ENCODE peak calls at places on chromosomes 4 and X, in eight cellular contexts. Q is Peyer's patch; D is uterus; L is CD8-positive, alpha-beta T cell; M is sigmoid colon; H is lung; A is right atrium auricular region; C is mammary epithelial cell. I is an unnamed sample. For H3K27me3, the result is how much of the 10 kb centered on the place peaks cover.

GRCh38 chrX:154458116-154458953 is at the start of gene PLXNA3:
- DNase-seq in A (no peak), Q (peak), H (no peak), L (peak), M (no peak), D (no peak), C (no peak), I (no peak)

GRCh38 chr4:185467991-185468390 is 3.5 kb downstream of the CCDC110 start:
- DNase-seq in Q (no peak), H (no peak), A (no peak), L (no peak), C (no peak), M (no peak), D (no peak), I (no peak)

GRCh38 chr4:137370206-137370633 is 162.1 kb downstream of the PCDH18 start:
- DNase-seq in H (no peak), A (no peak), L (no peak), M (no peak), Q (no peak), D (no peak), C (peak), I (no peak)

GRCh38 chrX:54807524-54808108 is at the start of gene MAGED2:
- DNase-seq in A (no peak), C (no peak), H (no peak), D (peak), L (peak), M (no peak), Q (peak), I (no peak)

GRCh38 chr4:168630445-168631187 is 133.8 kb downstream of the PALLD start:
- DNase-seq in Q (no peak), A (no peak), H (no peak), M (no peak), C (peak), L (no peak), D (no peak), I (no peak)

GRCh38 chr4:128649575-128650205 is 159.8 kb upstream of the JADE1 start:
- DNase-seq in A (no peak), L (no peak), Q (peak), M (no peak), D (no peak), C (peak), H (no peak), I (no peak)

GRCh38 chr4:136078971-136079370 is 1453.3 kb downstream of the PCDH18 start:
- DNase-seq in H (no peak), L (no peak), D (no peak), A (no peak), C (peak), Q (no peak), M (no peak), I (no peak)

GRCh38 chrX:134174859-134175258 is 62.1 kb upstream of the CCDC160 start:
- DNase-seq in L (no peak), D (no peak), Q (no peak), M (no peak), H (no peak), C (no peak), A (no peak), I (no peak)

GRCh38 chrX:118520206-118520857 is 24.7 kb downstream of the DOCK11 start:
- DNase-seq in L (no peak), C (peak), Q (no peak), M (no peak), D (no peak), H (no peak), A (no peak), I (no peak)

GRCh38 chr4:156963419-156963818 is 8.2 kb downstream of the PDGFC start:
- DNase-seq in C (no peak), D (no peak), H (no peak), A (no peak), Q (no peak), M (no peak), L (no peak), I (no peak)
- H3K27me3 ChIP-seq in C (under half), D (under half), H (under half), A (under half), Q (under half), M (under half), L (under half), I (under half)

GRCh38 chr4:26432419-26432818 is 57.9 kb downstream of the CCKAR start:
- DNase-seq in L (no peak), H (no peak), M (no peak), D (no peak), A (no peak), C (no peak), Q (no peak), I (no peak)
- H3K27me3 ChIP-seq in L (under half), H (under half), M (under half), D (under half), A (under half), C (under half), Q (under half), I (under half)

GRCh38 chr4:148052448-148052847 is 320.6 kb downstream of the ARHGAP10 start:
- DNase-seq in M (no peak), Q (no peak), D (no peak), A (no peak), C (no peak), L (no peak), H (no peak), I (no peak)

GRCh38 chr4:148054275-148054674 is 322.4 kb downstream of the ARHGAP10 start:
- DNase-seq in M (no peak), D (no peak), Q (no peak), A (no peak), L (no peak), C (no peak), H (no peak), I (no peak)

GRCh38 chr4:148053298-148054003 is 321.6 kb downstream of the ARHGAP10 start:
- DNase-seq in A (no peak), C (no peak), H (no peak), Q (no peak), L (no peak), D (no peak), M (no peak), I (no peak)

GRCh38 chr4:148055844-148056243 is 324.0 kb downstream of the ARHGAP10 start:
- DNase-seq in L (no peak), A (no peak), M (no peak), C (no peak), D (no peak), H (no peak), Q (no peak), I (no peak)

GRCh38 chr4:148051403-148051802 is 319.5 kb downstream of the ARHGAP10 start:
- DNase-seq in L (no peak), H (no peak), C (no peak), D (no peak), A (no peak), Q (no peak), M (no peak), I (no peak)
- H3K27me3 ChIP-seq in L (under half), H (under half), C (under half), D (under half), A (under half), Q (under half), M (under half), I (under half)

GRCh38 chr4:2417196-2417764 is 1.2 kb downstream of the ZFYVE28 start:
- DNase-seq in M (no peak), H (no peak), L (no peak), Q (no peak), D (no peak), C (no peak), A (no peak), I (no peak)
- H3K27me3 ChIP-seq in M (under half), H (under half), L (under half), Q (under half), D (under half), C (under half), A (under half), I (under half)

DNA sequence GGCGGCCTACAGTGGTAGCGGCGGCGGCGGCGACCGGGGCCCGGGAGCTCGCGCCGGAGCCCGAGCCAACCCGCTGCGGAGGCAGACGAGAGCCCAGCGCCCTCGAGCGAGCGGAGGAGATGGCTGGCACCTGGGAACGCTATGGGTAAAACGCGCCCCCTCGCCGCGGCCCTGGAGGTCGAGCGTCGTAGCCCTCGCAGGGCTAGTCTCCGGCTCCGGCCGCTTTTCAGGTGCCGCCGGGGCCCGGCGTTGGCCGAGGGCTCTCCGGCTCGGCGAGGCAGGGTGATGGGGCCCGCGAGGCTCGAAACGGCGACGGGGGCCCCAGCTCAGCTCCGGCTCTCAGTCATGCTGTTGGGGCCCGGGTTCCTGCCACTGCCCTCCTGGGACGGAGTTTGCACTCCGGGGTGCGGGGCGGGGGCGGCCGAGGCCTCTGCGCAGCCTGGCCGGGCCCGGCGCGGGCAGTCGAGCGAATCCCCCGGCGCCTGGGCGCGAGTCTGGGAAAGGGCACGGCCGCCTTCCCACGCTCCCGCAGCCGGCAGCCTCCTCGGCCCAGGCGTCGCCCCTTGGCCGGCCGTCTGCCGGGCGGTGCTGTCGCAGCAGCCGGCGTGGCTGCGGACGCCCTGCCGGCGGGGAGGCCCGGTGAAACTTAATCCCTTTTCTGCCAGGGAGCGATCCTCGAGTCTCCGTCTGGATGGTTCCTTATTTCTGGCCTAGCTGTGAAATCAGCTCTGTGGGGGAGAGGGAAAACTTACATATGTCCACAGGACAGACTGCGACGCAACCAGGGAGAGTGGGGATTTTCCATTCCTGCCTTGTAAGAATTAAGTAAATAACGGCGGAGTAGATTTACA is 845 bp downstream of the MID2 start:
- DNase-seq in M (peak), Q (peak), L (peak), C (peak), A (no peak), D (peak), H (no peak), I (no peak)
- H3K27me3 ChIP-seq in M (under half), Q (under half), L (under half), C (under half), A (under half), D (under half), H (under half), I (under half)

DNA sequence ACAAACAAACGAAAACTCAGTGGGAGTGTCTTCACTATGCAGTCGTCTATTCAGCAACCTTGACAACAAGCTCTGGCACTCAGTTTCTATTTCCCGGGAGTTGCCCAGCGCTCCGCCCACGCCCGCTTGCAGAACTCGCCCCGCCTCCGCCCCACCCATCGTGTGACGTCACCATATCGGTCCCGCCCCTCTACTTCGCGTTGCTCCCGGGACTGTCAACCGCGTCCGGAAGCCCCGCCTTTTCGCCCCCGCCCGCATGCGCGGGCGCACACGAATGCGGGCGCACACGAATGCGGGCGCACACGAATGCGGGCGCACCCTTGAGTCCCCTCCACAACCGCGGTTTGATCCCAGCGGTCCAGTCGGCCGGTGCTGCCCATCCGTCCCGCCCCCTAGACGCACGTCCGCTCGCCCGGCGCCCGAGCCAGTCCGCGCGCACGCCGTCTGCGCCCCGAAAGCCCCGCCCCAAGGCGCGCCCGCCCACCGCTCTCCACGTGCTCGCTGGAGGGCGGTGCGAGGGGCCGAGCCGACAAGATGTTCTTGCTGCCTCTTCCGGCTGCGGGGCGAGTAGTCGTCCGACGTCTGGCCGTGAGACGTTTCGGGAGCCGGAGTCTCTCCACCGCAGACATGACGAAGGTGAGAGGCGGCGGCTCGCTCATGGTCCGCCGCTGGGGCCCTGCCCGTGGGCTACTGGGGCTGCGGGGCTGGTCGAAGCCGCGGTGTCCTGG is at the start of gene LAP3:
- DNase-seq in D (peak), Q (peak), A (peak), H (peak), L (peak), M (peak), C (peak), I (peak)
- H3K27me3 ChIP-seq in D (under half), Q (under half), A (under half), H (under half), L (under half), M (under half), C (under half), I (under half)

DNA sequence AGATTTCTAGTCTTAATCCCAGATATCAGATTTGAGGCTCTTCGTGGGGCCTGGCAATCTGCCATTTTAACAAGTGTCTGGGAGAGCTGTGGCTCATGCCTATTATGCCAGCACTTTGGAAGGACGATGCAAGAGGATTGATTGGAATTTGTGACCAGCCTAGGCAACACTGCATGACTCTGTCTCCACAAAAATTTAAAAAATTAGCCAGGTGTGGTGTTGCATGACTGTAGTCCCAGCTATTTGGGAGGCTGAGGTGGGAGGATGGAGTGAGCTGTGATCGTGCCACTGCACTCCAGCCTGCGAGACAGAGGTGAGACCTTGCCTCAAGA is 19.6 kb upstream of the YTHDC1 start:
- DNase-seq in Q (no peak), M (no peak), D (no peak), H (no peak), C (peak), A (no peak), L (no peak), I (peak)
- H3K27me3 ChIP-seq in Q (under half), M (under half), D (under half), H (under half), C (under half), A (under half), L (under half), I (under half)

DNA sequence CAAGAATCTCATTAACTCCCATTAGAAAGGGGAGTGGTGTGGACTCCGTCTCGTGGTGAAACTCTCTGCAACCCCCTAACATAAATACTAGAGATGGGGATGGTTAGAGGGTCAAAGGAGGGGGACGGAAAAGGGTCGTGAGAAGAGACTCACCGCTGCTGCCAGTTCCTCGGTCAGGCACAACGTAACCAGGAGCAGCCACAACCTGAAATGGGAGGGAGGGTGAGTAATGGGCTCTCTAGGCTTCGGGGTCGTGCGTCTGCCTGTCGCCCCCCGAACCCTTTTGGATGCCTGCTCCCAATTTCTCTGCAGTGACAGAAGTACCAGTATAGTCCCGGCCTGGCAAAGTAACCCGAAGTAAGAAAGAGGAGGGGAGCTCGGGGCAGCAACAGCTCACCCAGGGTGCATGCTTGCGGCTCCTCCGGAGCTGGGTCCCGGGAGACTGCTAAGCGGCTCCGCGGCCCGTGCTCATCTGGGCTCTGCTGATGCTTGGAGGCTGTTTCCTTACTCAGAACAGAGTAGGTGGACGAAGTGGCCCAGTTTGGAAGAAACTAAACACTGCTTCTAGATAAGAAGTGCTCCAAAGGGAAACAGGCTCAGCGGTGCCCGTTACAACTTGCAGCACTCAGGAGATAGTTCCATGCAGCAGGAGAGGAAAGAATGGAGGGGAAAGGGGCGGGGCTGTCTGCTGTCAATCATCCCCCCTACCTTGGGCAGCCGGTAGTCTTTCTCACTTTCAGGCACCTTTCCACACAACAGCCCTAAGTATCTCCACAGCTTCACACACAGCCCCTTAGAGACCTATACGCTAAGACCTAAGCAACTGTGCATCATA is at the start of gene COL4A6:
- DNase-seq in H (no peak), A (no peak), L (no peak), C (peak), Q (no peak), M (no peak), D (peak), I (peak)
- H3K27me3 ChIP-seq in H (under half), A (under half), L (under half), C (under half), Q (under half), M (under half), D (under half), I (under half)

GRCh38 chrX:17581650-17582049 is 155.6 kb upstream of the SCML1 start:
- DNase-seq in C (no peak), L (no peak), A (no peak), H (no peak), D (no peak), M (no peak), Q (no peak), I (no peak)

GRCh38 chrX:17584248-17584681 is 153.0 kb upstream of the SCML1 start:
- DNase-seq in Q (no peak), H (no peak), A (no peak), D (no peak), C (no peak), L (no peak), M (no peak), I (no peak)

GRCh38 chrX:17588303-17588702 is 149.0 kb upstream of the SCML1 start:
- DNase-seq in C (no peak), M (no peak), Q (no peak), H (no peak), L (no peak), D (no peak), A (no peak), I (no peak)

GRCh38 chrX:17587352-17587751 is 149.9 kb upstream of the SCML1 start:
- DNase-seq in A (no peak), D (no peak), L (no peak), M (no peak), Q (no peak), H (no peak), C (no peak), I (no peak)

DNA sequence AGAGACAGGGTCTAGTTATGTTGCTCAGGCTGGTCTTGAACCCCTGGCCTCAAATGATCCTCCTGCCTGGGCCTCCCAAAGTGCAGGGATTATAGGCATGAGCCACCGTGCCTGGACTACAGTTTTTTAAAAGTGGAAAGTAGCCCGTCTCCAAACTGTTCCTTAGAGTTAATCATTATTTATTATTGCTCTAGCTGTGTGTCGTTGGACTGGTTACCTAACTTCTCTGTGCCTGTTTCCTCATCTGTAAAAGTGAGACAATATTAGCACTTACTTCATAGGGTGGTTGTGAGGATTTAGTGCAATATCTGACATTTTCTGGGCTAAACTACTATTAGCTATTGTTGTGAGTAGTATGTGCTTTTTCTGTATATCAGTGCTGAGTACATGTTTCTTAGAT is 152.3 kb upstream of the SCML1 start:
- DNase-seq in Q (no peak), D (no peak), H (no peak), M (no peak), C (no peak), L (no peak), A (no peak), I (no peak)
- H3K27me3 ChIP-seq in Q (under half), D (under half), H (under half), M (under half), C (under half), L (under half), A (under half), I (under half)

DNA sequence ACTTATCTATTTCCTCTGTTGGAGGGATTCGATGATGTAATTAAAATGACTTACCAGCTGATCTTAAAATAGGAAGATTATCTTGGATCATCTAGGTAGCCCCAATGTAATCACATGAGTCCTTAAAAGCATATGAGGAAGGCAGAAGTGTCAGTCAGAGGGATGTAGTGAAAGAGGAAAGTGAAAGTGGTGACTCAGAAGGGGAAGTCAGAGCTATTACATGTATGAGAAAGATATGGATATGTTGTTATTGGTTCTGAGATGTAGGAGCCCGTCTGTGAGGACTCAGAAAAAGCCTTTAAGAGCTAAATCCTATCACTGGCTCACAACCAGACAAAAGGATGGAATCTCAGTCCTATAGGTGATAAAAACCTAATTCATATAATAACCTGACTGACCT is 456.4 kb downstream of the DACH2 start:
- DNase-seq in L (no peak), H (no peak), D (no peak), Q (no peak), A (no peak), C (no peak), M (no peak), I (no peak)
- H3K27me3 ChIP-seq in L (under half), H (under half), D (under half), Q (under half), A (under half), C (under half), M (under half), I (under half)